ENCODE peak calls at places on chromosomes 7 and 10, in four cellular contexts. H is H9, U is H1, P is IMR-90. W is an unnamed sample.

GRCh38 chr10:128549192-128549591 is 423.0 kb upstream of the MKI67 start:
- DNase-seq in H (no peak), U (no peak), P (no peak), W (no peak)

GRCh38 chr10:121426307-121426706 is 171.9 kb downstream of the FGFR2 start:
- DNase-seq in H (peak), U (peak), P (no peak), W (peak)

GRCh38 chr7:47488969-47489342 is 93.0 kb downstream of the TNS3 start:
- DNase-seq in H (no peak), U (no peak), P (no peak), W (peak)

GRCh38 chr10:106175760-106176377 is 988.6 kb downstream of the SORCS1 start:
- DNase-seq in H (no peak), U (no peak), P (no peak), W (peak)

GRCh38 chr10:131453772-131454634 is 142.5 kb upstream of the TCERG1L start:
- DNase-seq in H (peak), U (peak), P (no peak), W (peak)

GRCh38 chr10:73044378-73045285 is 52.0 kb downstream of the P4HA1 start:
- DNase-seq in H (no peak), U (no peak), P (peak), W (peak)

GRCh38 chr10:127576011-127576410 is 26.9 kb downstream of the NPS start:
- DNase-seq in H (no peak), U (no peak), P (no peak), W (no peak)

GRCh38 chr7:101941481-101942383 is 124.3 kb downstream of the CUX1 start:
- DNase-seq in H (no peak), U (no peak), P (peak), W (no peak)

GRCh38 chr7:25148772-25149575 is 23.9 kb upstream of the CYCS start:
- DNase-seq in H (no peak), U (no peak), P (no peak), W (peak)

GRCh38 chr10:112379635-112380296 is 5.8 kb downstream of the ACSL5 start:
- DNase-seq in H (no peak), U (no peak), P (peak), W (peak)

GRCh38 chr10:79346388-79347225 is 662 bp upstream of the PPIF start:
- DNase-seq in H (peak), U (peak), P (no peak), W (peak)

GRCh38 chr10:13944901-13945300 is 358.1 kb downstream of the PRPF18 start:
- DNase-seq in H (no peak), U (no peak), P (no peak), W (no peak)
- H3K18ac ChIP-seq in H (no peak), U (no peak), P (no peak), W (no peak)

DNA sequence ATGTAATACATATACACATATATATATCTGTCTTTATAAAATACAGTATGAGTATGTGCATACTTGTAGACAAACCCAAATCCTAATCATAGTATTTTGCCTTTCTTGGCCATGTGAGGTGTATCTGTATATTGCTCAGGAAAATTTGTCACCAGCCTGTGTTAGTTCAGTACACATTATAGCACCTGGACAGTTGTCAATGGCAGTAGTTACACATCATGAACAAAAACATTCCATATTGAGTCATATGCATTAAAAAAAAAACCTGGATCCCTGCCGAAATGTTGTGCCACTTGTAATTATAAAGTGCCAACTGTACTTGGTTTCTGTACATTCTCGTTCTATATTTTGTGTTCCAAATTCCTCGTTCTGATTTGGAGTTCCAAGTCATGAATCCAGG is 410.4 kb downstream of the INHBA start:
- DNase-seq in H (no peak), U (no peak), P (no peak), W (no peak)
- H3K4me2 ChIP-seq in H (no peak), U (no peak), P (no peak), W (no peak)

GRCh38 chr7:151827620-151828019 is 49.3 kb downstream of the PRKAG2 start:
- DNase-seq in H (no peak), U (no peak), P (no peak), W (no peak)
- H4K5ac ChIP-seq in H (no peak), U (no peak), P (no peak), W (no peak)

DNA sequence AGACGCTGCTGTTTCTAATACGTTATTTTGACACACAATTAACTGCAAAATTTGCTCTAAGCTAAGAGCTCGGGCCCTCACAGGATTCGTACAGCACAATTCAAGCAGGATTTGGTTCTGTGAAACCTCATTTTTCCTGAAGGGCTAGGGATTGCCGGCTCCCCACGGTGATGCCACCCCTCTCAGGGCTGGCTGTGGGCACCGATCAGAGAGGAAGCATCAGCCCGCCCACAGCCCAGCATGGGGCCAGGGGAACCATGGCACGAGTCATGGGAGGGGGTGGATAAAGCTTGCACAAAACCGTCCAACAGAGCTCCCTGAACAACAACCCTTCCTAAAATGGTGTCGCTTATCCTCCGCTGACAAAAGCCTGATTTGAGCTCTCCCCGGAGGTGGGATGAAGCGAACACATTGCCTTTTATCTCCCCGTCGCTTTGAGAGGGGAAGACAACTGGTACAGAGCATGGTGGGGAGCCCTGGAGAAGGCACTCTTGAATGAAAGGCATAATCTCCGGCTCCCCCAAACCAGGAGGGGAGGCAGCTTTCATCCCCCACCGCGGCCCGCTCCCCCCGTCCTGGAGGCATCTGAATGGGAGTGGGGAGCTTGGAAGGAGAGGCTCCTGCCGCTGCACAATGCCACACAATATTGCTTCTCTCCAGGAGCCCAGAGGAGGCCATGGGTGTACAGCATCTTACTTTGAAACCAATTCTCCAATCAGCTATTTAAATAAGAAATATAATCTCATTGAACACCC is 143.9 kb downstream of the RPS24 start:
- DNase-seq in H (no peak), U (no peak), P (no peak), W (no peak)
- H3K18ac ChIP-seq in H (no peak), U (no peak), P (no peak), W (no peak)

GRCh38 chr10:55203874-55204273 is 402.8 kb upstream of the PCDH15 start:
- DNase-seq in H (no peak), U (no peak), P (no peak), W (no peak)
- H3K4me2 ChIP-seq in H (no peak), U (no peak), P (no peak), W (no peak)

W was measured in mesendoderm.